ENCODE peak calls at places on chromosomes 12 and 14, in six cellular contexts. R is H9; J is uterus; W is left ventricle myocardium inferior; A is GM23338; M is CD8-positive, alpha-beta T cell. H is an unnamed sample. For H3K4me1 and H3K27me3, the result is how much of the 10 kb centered on the place peaks cover.

GRCh38 chr12:68479832-68480291 is 130.8 kb upstream of the RAP1B start:
- DNase-seq in A (no peak), R (no peak), J (no peak), W (no peak), M (no peak), H (no peak)

GRCh38 chr12:53044896-53045571 is 4.8 kb upstream of the TNS2 start:
- DNase-seq in R (no peak), A (no peak), J (no peak), W (no peak), M (no peak), H (no peak)

GRCh38 chr14:93137864-93138263 is 22.1 kb upstream of the ITPK1 start:
- DNase-seq in M (no peak), A (peak), W (peak), J (peak), R (peak), H (no peak)

GRCh38 chr14:77409131-77409533 is 14.2 kb downstream of the NOXRED1 start:
- DNase-seq in W (no peak), J (no peak), A (peak), M (no peak), R (peak), H (no peak)

GRCh38 chr12:116390656-116391335 is 113.3 kb upstream of the MED13L start:
- DNase-seq in A (no peak), J (no peak), M (no peak), W (no peak), R (no peak), H (no peak)

GRCh38 chr12:122837306-122838265 is 2.3 kb downstream of the HIP1R start:
- DNase-seq in W (no peak), J (no peak), M (no peak), A (no peak), R (no peak), H (peak)

GRCh38 chr14:104168603-104169002 is 30.2 kb downstream of the KIF26A start:
- DNase-seq in A (no peak), M (no peak), W (no peak), J (no peak), R (no peak), H (no peak)

GRCh38 chr12:47207829-47208248 is 128.1 kb upstream of the AMIGO2 start:
- DNase-seq in M (no peak), J (no peak), R (no peak), W (no peak), A (no peak), H (no peak)

GRCh38 chr14:93536945-93537344 is 106.2 kb downstream of the UNC79 start:
- DNase-seq in W (no peak), J (no peak), M (no peak), R (peak), A (peak), H (peak)

GRCh38 chr12:11863988-11864387 is 206.8 kb upstream of the BCL2L14 start:
- DNase-seq in W (no peak), A (no peak), R (no peak), J (peak), M (no peak), H (no peak)

GRCh38 chr12:132492951-132493350 is 3.0 kb downstream of the FBRSL1 start:
- DNase-seq in A (no peak), W (no peak), R (no peak), J (no peak), M (no peak), H (no peak)

GRCh38 chr12:123233505-123234299 is 466 bp downstream of the MTRFR start:
- DNase-seq in A (peak), R (no peak), M (no peak), W (no peak), J (no peak), H (peak)

GRCh38 chr14:94649543-94650443 is 37.6 kb downstream of the SERPINA3 start:
- DNase-seq in J (no peak), W (no peak), M (no peak), R (no peak), A (no peak), H (no peak)

GRCh38 chr14:88750945-88751344 is 41.8 kb downstream of the EML5 start:
- DNase-seq in M (no peak), W (no peak), R (no peak), A (no peak), J (no peak), H (no peak)

GRCh38 chr12:47896022-47896421 is 8.8 kb downstream of the VDR start:
- DNase-seq in A (no peak), J (no peak), W (no peak), R (no peak), M (no peak), H (no peak)

GRCh38 chr12:28172434-28173030 is 17.7 kb upstream of the CCDC91 start:
- DNase-seq in W (no peak), R (peak), A (peak), M (no peak), J (no peak), H (peak)

GRCh38 chr14:91149462-91149861 is 35.6 kb downstream of the DGLUCY start:
- DNase-seq in M (no peak), W (no peak), A (no peak), R (no peak), J (peak), H (peak)

GRCh38 chr14:50726372-50727107 is 58.4 kb upstream of the SAV1 start:
- DNase-seq in R (no peak), A (no peak), J (no peak), W (no peak), M (no peak), H (no peak)

GRCh38 chr14:102280376-102280962 is 24.5 kb downstream of the MOK start:
- DNase-seq in A (no peak), W (no peak), J (no peak), R (no peak), M (no peak), H (no peak)

GRCh38 chr14:52327374-52328226 is 13.5 kb downstream of the PTGER2 start:
- DNase-seq in W (no peak), R (no peak), A (no peak), J (no peak), M (no peak), H (no peak)

GRCh38 chr14:54209501-54210231 is 187.1 kb upstream of the CDKN3 start:
- DNase-seq in J (no peak), R (no peak), A (no peak), W (no peak), M (no peak), H (no peak)

GRCh38 chr14:29759521-29760340 is 167.9 kb downstream of the PRKD1 start:
- DNase-seq in A (no peak), W (no peak), R (no peak), J (no peak), M (no peak), H (peak)

GRCh38 chr12:92649511-92650227 is 53.1 kb upstream of the PLEKHG7 start:
- DNase-seq in M (peak), R (peak), W (no peak), A (peak), J (peak), H (peak)

GRCh38 chr12:990308-990648 is 745 bp upstream of the ERC1 start:
- DNase-seq in M (no peak), J (peak), A (peak), W (peak), R (peak), H (peak)

GRCh38 chr14:76922599-76922998 is 96.4 kb downstream of the LRRC74A start:
- DNase-seq in R (no peak), W (no peak), M (no peak), A (peak), J (no peak), H (peak)

GRCh38 chr14:69819607-69820006 is 22.6 kb upstream of the SLC10A1 start:
- DNase-seq in A (no peak), M (no peak), R (no peak), J (no peak), W (no peak), H (no peak)

GRCh38 chr12:31868980-31869379 is 90.2 kb upstream of the RESF1 start:
- DNase-seq in A (no peak), J (peak), W (peak), R (no peak), M (no peak), H (peak)

GRCh38 chr14:86796221-86797074 is 1196.5 kb downstream of the GALC start:
- DNase-seq in J (no peak), A (no peak), W (no peak), R (no peak), M (no peak), H (peak)
- TF ChIP-seq CTCF in J (no peak), A (no peak), W (no peak), R (no peak), M (no peak), H (no peak)

GRCh38 chr14:73789996-73790581 is 61.5 kb upstream of the PTGR2 start:
- DNase-seq in J (peak), W (peak), M (no peak), R (no peak), A (no peak), H (no peak)
- H3K4me1 ChIP-seq in J (under half), W (half or more), M (under half), R (under half), A (under half), H (under half)

GRCh38 chr14:64875350-64875749 is 4.4 kb downstream of the SPTB start:
- DNase-seq in J (no peak), A (no peak), W (no peak), R (no peak), M (no peak), H (no peak)

GRCh38 chr14:64880382-64881121 is 845 bp upstream of the SPTB start:
- DNase-seq in J (peak), M (peak), R (peak), A (peak), W (peak), H (peak)

GRCh38 chr14:64878775-64879634 is 702 bp downstream of the SPTB start:
- DNase-seq in J (no peak), M (no peak), R (peak), W (no peak), A (peak), H (no peak)

GRCh38 chr14:64885555-64885954 is 5.8 kb upstream of the SPTB start:
- DNase-seq in A (no peak), R (no peak), W (no peak), M (no peak), J (no peak), H (no peak)

DNA sequence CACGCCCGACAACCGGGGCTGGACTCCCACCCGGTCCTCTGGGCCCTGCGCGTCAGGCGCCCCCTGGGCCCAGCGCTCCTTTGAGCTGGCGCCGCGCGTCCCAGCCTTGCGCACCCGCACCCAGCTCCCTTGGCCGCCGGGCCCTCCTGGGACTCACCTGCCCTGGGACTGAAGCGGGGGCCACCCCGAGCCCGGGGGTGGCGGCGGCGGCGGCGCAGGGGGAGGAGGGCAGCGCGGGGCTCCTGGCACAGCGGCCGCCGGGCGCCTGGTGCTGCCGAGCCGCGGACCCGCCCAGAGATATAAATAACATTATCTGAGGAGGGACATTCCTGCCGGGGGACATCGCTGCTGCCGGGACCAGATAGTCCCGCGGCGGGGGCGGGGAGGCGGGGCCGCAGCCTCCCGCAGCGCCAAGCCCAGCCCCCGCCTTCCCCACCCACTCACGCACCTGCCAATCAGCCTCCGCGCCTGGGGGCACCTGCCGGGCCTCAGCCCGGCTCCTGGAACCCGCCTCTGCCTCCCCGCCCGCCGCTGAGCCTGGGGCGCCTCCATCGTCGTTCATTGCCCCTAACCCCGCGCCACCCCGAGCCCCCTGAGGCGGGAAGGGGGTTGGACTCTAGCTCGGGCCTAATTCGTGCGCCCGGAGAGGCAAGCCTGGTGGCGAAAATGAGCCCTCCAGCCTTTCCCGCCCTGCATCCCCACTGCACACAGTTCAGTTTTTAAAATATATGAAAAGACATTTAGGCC is at the start of gene SPTB:
- DNase-seq in R (peak), W (peak), A (peak), M (peak), J (peak), H (peak)
- H3K27me3 ChIP-seq in R (under half), W (half or more), A (half or more), M (under half), J (under half), H (half or more)

GRCh38 chr14:56751471-56751870 is 58.8 kb downstream of the OTX2 start:
- DNase-seq in J (no peak), M (no peak), W (no peak), R (no peak), A (peak), H (peak)
- TF ChIP-seq CTCF in J (no peak), M (no peak), W (no peak), R (peak), A (peak), H (peak)

GRCh38 chr12:7106082-7106481 is 2.9 kb downstream of the C1RL start:
- DNase-seq in A (no peak), R (no peak), J (no peak), M (no peak), W (no peak), H (no peak)

GRCh38 chr12:7107181-7108041 is 1.6 kb downstream of the C1RL start:
- DNase-seq in J (no peak), W (no peak), A (no peak), R (no peak), M (no peak), H (no peak)

GRCh38 chr12:7108928-7109920 is at the start of gene C1RL:
- DNase-seq in R (peak), J (peak), M (peak), W (peak), A (peak), H (peak)

GRCh38 chr12:7110661-7111060 is 1.6 kb upstream of the C1RL start:
- DNase-seq in A (no peak), R (no peak), J (no peak), W (no peak), M (no peak), H (no peak)

DNA sequence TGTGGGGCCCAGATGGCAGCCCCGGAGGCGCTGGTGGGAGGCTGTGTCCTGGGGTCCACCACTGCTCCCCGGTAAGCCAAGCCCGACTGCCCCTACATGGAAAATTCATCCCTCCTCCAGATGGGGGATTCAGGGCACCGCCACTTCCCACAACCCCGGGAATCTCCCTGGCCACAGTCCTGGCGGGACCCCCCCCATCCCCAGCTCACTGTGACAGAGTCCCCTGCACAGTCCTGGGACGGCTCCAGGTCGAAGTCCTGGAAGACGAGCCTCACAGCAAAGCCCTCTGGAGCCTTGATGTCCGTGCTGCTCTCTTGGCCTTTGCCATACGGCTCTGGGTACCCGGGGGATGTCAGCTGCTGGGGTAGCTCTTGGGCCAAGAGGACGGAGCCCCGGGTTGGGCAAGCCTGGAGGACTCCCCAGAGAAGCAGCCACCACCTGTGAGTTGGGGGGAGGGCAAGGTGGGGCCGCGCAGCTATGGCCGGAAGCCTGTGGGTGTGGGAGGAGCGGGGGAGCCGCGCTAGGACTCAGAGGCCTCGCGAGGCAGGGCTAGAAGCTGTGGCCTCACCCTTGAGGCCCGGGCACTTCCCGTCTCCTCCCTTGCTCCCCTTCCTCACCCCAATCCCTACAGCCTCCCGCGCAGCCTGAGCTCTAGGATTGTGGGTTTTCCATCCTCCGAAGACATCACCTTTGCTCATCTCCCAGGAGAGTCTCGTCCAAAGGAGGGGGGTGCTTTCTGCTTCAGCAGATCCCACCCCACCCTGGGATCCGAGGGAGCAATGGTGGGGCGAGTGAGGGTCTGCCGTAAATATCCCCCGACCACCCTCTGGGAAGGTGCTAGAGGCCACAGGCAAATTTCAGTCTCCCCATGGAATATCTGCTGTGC is 729 bp downstream of the C1RL start:
- DNase-seq in M (peak), R (peak), W (peak), A (peak), J (peak), H (no peak)
- H3K4me1 ChIP-seq in M (under half), R (under half), W (under half), A (under half), J (under half), H (under half)

GRCh38 chr14:99271951-99272668 is at the start of gene BCL11B:
- DNase-seq in R (peak), A (peak), W (peak), J (no peak), M (peak), H (peak)
- H3K27me3 ChIP-seq in R (under half), A (under half), W (half or more), J (under half), M (under half), H (under half)

H was measured in A673.